ENCODE peak calls at places on chromosomes 16 and 17, in eight cellular contexts. C is kidney epithelial cell; J is GM23338; I is HL-60; L is glutamatergic neuron; Y is CD8-positive, alpha-beta T cell; R is lung; V is AG10803. H is an unnamed sample.
A peak's percentile ranks its signal among the peaks of the same experiment; 100 is the strongest.

GRCh38 chr17:20244671-20245070 is 222.7 kb downstream of the LGALS9B start:
- DNase-seq in C (no peak), J (no peak), I (no peak), L (no peak), Y (no peak), R (no peak), V (no peak), H (no peak)

GRCh38 chr17:80952291-80952690 is 39.4 kb upstream of the CHMP6 start:
- DNase-seq in C (no peak), J (no peak), I (no peak), L (peak; percentile 6), Y (no peak), R (no peak), V (no peak), H (no peak)

GRCh38 chr17:27407916-27408846 is 48.1 kb upstream of the KSR1 start:
- DNase-seq in C (peak; percentile 28), J (no peak), I (no peak), L (no peak), Y (no peak), R (no peak), V (peak; percentile 76), H (no peak)

GRCh38 chr17:39576187-39576586 is 31.5 kb downstream of the NEUROD2 start:
- DNase-seq in C (no peak), J (peak; percentile 83), I (no peak), L (peak; percentile 51), Y (no peak), R (no peak), V (peak; percentile 6), H (no peak)

GRCh38 chr16:72921106-72921505 is 126.8 kb downstream of the ZFHX3 start:
- DNase-seq in C (no peak), J (no peak), I (no peak), L (no peak), Y (no peak), R (no peak), V (no peak), H (no peak)

GRCh38 chr16:50594332-50595260 is 46.4 kb downstream of the NKD1 start:
- DNase-seq in C (no peak), J (no peak), I (no peak), L (peak; percentile 12), Y (no peak), R (no peak), V (no peak), H (no peak)

GRCh38 chr17:41322264-41322902 is 6.9 kb upstream of the KRTAP17-1 start:
- DNase-seq in C (peak; percentile 45), J (peak; percentile 67), I (no peak), L (no peak), Y (no peak), R (no peak), V (peak; percentile 76), H (no peak)

GRCh38 chr16:10922328-10923145 is 19.7 kb downstream of the DEXI start:
- DNase-seq in C (no peak), J (no peak), I (no peak), L (no peak), Y (no peak), R (peak; percentile 60), V (peak; percentile 64), H (no peak)

GRCh38 chr16:8589293-8590160 is 784 bp downstream of the TMEM114 start:
- DNase-seq in C (no peak), J (peak; percentile 71), I (no peak), L (peak; percentile 55), Y (no peak), R (no peak), V (no peak), H (no peak)

GRCh38 chr17:30222741-30223175 is 12.7 kb downstream of the SLC6A4 start:
- DNase-seq in C (no peak), J (no peak), I (no peak), L (no peak), Y (no peak), R (no peak), V (no peak), H (no peak)

GRCh38 chr17:43734376-43734775 is 24.2 kb downstream of the SOST start:
- DNase-seq in C (no peak), J (no peak), I (no peak), L (no peak), Y (no peak), R (no peak), V (peak; percentile 96), H (no peak)

GRCh38 chr16:12187939-12188673 is 211.6 kb downstream of the SNX29 start:
- DNase-seq in C (peak; percentile 38), J (no peak), I (no peak), L (no peak), Y (no peak), R (no peak), V (peak; percentile 81), H (no peak)

GRCh38 chr17:57948555-57949420 is 6.4 kb downstream of the CUEDC1 start:
- DNase-seq in C (peak; percentile 100), J (peak; percentile 45), I (no peak), L (no peak), Y (no peak), R (peak; percentile 34), V (peak; percentile 99), H (no peak)

GRCh38 chr16:22093952-22094351 is 1.6 kb downstream of the VWA3A start:
- DNase-seq in C (no peak), J (no peak), I (no peak), L (no peak), Y (no peak), R (no peak), V (peak; percentile 24), H (no peak)

GRCh38 chr16:22103371-22103890 is 11.1 kb downstream of the VWA3A start:
- DNase-seq in C (no peak), J (peak; percentile 57), I (no peak), L (no peak), Y (no peak), R (no peak), V (no peak), H (no peak)

GRCh38 chr16:22099256-22099975 is 7.1 kb downstream of the VWA3A start:
- DNase-seq in C (no peak), J (no peak), I (no peak), L (no peak), Y (no peak), R (no peak), V (no peak), H (no peak)

DNA sequence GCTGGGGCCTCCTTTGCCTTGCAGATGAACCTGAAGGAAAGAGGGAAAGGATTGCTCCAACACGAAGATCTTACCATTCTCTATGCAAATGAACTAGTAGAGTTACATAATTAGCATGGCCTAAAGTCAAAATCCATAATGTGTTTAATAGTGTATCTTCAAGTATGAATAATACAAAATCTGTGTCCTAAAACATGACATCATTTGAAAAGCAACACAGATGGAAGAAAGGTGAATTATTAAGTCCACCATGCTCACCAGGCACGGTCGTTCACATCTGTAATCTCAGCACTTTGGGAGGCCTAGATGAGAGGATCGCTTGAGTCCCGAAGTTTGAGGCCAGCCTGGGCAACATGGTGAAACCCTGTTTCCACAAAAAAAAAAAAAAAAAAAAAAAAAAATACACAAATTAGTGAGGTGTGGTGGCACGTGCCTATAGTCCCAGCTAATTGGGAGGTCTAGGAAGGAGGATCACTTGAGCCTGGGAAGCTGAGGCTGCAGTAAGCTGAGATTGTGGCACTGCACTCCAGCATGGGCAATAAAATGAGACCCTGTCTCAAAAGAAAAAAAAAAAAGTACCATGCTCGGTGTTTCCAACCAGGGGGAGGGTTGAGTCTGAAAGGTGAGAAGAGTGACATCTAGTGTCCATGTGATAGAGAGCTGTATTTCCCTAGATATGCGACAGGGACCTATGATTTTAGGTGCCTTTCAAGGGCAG is 6.4 kb downstream of the VWA3A start:
- DNase-seq in C (no peak), J (peak; percentile 83), I (peak; percentile 6), L (no peak), Y (no peak), R (no peak), V (peak; percentile 49), H (no peak)
- TF ChIP-seq CTCF in C (peak; percentile 60), J (peak; percentile 85), I (peak; percentile 59), L (peak; percentile 50), Y (peak; percentile 44), R (peak; percentile 24), V (peak; percentile 75), H (no peak)

DNA sequence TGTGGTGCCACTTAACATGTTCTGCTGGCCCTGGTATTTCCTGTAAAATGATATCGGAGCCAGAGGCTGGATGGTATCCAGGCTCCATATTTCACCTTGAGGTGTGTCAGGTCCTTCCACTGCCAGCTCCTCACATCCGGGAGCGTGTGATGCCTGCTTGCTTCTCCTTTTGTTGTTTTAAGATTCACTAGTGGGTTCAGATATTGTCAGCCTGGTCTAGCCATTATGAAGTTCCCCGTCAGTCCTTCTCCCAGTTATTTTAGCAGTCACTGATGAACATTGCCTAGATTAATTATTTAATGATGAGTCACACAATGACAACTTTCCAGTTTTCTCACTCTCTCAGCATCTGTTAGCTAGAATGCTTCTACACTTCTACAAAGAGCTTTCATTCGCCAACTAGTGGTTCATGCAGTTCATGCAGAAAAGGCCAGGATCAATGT is 11.3 kb downstream of the DNAAF1 start:
- DNase-seq in C (peak; percentile 45), J (no peak), I (no peak), L (no peak), Y (no peak), R (no peak), V (peak; percentile 29), H (no peak)
- TF ChIP-seq CTCF in C (peak; percentile 31), J (peak; percentile 9), I (no peak), L (no peak), Y (no peak), R (no peak), V (peak; percentile 34), H (no peak)

GRCh38 chr17:76122411-76123126 is 18.5 kb downstream of the FOXJ1 start:
- DNase-seq in C (no peak), J (no peak), I (no peak), L (no peak), Y (no peak), R (no peak), V (no peak), H (no peak)
- TF ChIP-seq CTCF in C (no peak), J (no peak), I (no peak), L (no peak), Y (no peak), R (no peak), V (no peak), H (no peak)

GRCh38 chr16:88924834-88925539 is 52.0 kb downstream of the CBFA2T3 start:
- DNase-seq in C (peak; percentile 51), J (peak; percentile 64), I (no peak), L (peak; percentile 61), Y (no peak), R (no peak), V (peak; percentile 78), H (peak; percentile 70)
- TF ChIP-seq CTCF in C (peak; percentile 68), J (peak; percentile 39), I (no peak), L (no peak), Y (no peak), R (no peak), V (peak; percentile 54), H (no peak)

H was measured in activated B cell treated with CpG ODN at 0.5 μM for 24 hours.